ENCODE peak calls at places on chromosomes 11 and 22, in nine cellular contexts. J is fibroblast of pulmonary artery, L is hepatocyte, R is astrocyte of the spinal cord, B is GM06990, Z is cardiac fibroblast, A is glutamatergic neuron, Q is upper lobe of right lung, V is WERI-Rb-1. E is an unnamed sample.

GRCh38 chr11:101944896-101945295 is 28.6 kb upstream of the ANGPTL5 start:
- DNase-seq in Z (no peak), R (no peak), B (no peak), L (no peak), A (no peak), V (no peak), Q (no peak), J (no peak), E (no peak)

GRCh38 chr11:19393119-19393518 is 152.4 kb upstream of the E2F8 start:
- DNase-seq in B (no peak), V (no peak), R (no peak), J (no peak), A (no peak), Q (no peak), Z (no peak), L (no peak), E (no peak)

GRCh38 chr11:119567667-119568582 is 145.0 kb upstream of the THY1 start:
- DNase-seq in Q (no peak), J (peak; percentile 79), V (no peak), A (peak; percentile 26), L (peak; percentile 67), Z (peak; percentile 82), R (peak; percentile 70), B (peak; percentile 36), E (peak; percentile 30)

GRCh38 chr11:6298605-6299004 is 21.7 kb downstream of the CAVIN3 start:
- DNase-seq in Q (peak; percentile 65), R (no peak), L (peak; percentile 60), B (no peak), V (peak; percentile 70), Z (peak; percentile 32), A (peak; percentile 55), J (peak; percentile 44), E (no peak)

GRCh38 chr22:48167238-48167637 is 1404.8 kb downstream of the TBC1D22A start:
- DNase-seq in J (no peak), R (no peak), Z (no peak), B (no peak), Q (no peak), V (no peak), L (no peak), A (no peak), E (no peak)

GRCh38 chr22:26979294-26979693 is 321.9 kb downstream of the MIAT start:
- DNase-seq in Z (no peak), J (no peak), L (peak; percentile 35), Q (no peak), B (no peak), R (peak; percentile 1), V (no peak), A (no peak), E (no peak)

GRCh38 chr11:64856382-64857227 is 12.2 kb upstream of the CDC42BPG start:
- DNase-seq in J (peak; percentile 75), L (peak; percentile 80), R (peak; percentile 62), A (no peak), V (no peak), Q (peak; percentile 87), B (no peak), Z (peak; percentile 94), E (no peak)

GRCh38 chr11:18792066-18792591 is 531 bp upstream of the PTPN5 start:
- DNase-seq in B (no peak), R (no peak), V (no peak), L (no peak), Z (no peak), A (no peak), J (no peak), Q (no peak), E (no peak)

GRCh38 chr11:19679952-19680823 is 32.4 kb upstream of the NAV2 start:
- DNase-seq in A (no peak), L (peak; percentile 88), V (no peak), J (peak; percentile 97), Q (peak; percentile 89), B (no peak), R (peak; percentile 98), Z (peak; percentile 99), E (no peak)

GRCh38 chr11:133576351-133576750 is 44.0 kb upstream of the OPCML start:
- DNase-seq in J (no peak), R (no peak), Z (no peak), A (peak; percentile 22), V (no peak), L (no peak), Q (no peak), B (no peak), E (no peak)
- TF ChIP-seq CTCF in J (no peak), R (no peak), Z (no peak), A (peak; percentile 39), V (peak; percentile 63), L (no peak), Q (peak; percentile 5), B (peak; percentile 44), E (no peak)

GRCh38 chr11:80031014-80031565 is 590.3 kb upstream of the TENM4 start:
- DNase-seq in J (no peak), V (no peak), A (no peak), Z (no peak), L (no peak), R (no peak), Q (no peak), B (no peak), E (no peak)
- TF ChIP-seq CTCF in J (no peak), V (no peak), A (no peak), Z (no peak), L (no peak), R (no peak), Q (no peak), B (no peak), E (no peak)

GRCh38 chr11:62721994-62722393 is 5.3 kb downstream of the HNRNPUL2 start:
- DNase-seq in L (peak; percentile 51), V (no peak), R (peak; percentile 39), Z (peak; percentile 44), Q (no peak), J (peak; percentile 48), B (no peak), A (no peak), E (no peak)
- TF ChIP-seq CTCF in L (peak; percentile 15), V (no peak), R (peak; percentile 13), Z (no peak), Q (no peak), J (peak; percentile 12), B (no peak), A (no peak), E (no peak)

GRCh38 chr11:60345489-60345888 is 18.4 kb downstream of the MS4A6E start:
- DNase-seq in A (peak; percentile 21), V (peak; percentile 29), L (peak; percentile 61), Q (no peak), B (no peak), Z (peak; percentile 4), J (no peak), R (no peak), E (no peak)

GRCh38 chr11:60347084-60347797 is 20.2 kb downstream of the MS4A6E start:
- DNase-seq in Z (no peak), B (no peak), J (no peak), R (no peak), L (no peak), Q (no peak), V (no peak), A (no peak), E (no peak)

GRCh38 chr11:60344146-60344545 is 17.1 kb downstream of the MS4A6E start:
- DNase-seq in R (no peak), L (no peak), Q (no peak), J (no peak), B (no peak), V (no peak), A (no peak), Z (no peak), E (no peak)

GRCh38 chr11:60349990-60350389 is 22.9 kb downstream of the MS4A6E start:
- DNase-seq in L (no peak), V (no peak), B (no peak), R (no peak), Q (no peak), Z (no peak), A (no peak), J (no peak), E (no peak)

DNA sequence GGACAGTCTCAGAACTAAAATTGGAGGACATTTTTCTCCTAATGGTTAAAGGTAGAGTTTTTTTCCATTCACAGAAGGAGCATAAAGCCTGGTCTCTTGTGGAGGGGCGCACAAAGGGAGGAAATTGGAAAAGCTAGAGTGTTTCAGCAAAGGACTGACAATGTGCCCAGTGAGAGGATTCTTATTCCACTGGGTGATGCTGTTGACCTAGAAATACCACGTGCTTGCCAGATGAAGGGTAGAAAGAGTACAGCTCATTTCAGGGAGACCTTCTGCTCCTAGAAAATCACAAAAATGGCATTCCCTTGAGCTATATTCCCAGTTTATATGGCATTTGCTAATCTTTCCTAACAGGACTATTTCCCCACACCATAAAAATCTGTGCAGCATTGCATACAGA is 21.1 kb downstream of the MS4A6E start:
- DNase-seq in B (no peak), Q (no peak), A (no peak), R (no peak), V (no peak), Z (no peak), L (no peak), J (no peak), E (no peak)
- TF ChIP-seq CTCF in B (peak; percentile 53), Q (no peak), A (no peak), R (no peak), V (peak; percentile 23), Z (no peak), L (no peak), J (no peak), E (peak; percentile 29)

GRCh38 chr11:29634248-29634647 is 382.6 kb downstream of the KCNA4 start:
- DNase-seq in Z (peak; percentile 17), Q (no peak), R (no peak), B (no peak), L (no peak), A (no peak), V (no peak), J (peak; percentile 44), E (no peak)
- TF ChIP-seq CTCF in Z (peak; percentile 20), Q (peak; percentile 27), R (peak; percentile 34), B (no peak), L (peak; percentile 23), A (peak; percentile 44), V (peak; percentile 48), J (peak; percentile 54), E (no peak)